ENCODE peak calls at places on chromosomes 2 and 18, in seven cellular contexts. K, R, A, I, L, Y and Z are unnamed samples.

GRCh38 chr18:12296087-12296403 is 12.0 kb upstream of the TUBB6 start:
- DNase-seq in K (no peak), R (no peak), A (no peak), I (no peak), L (no peak), Y (no peak), Z (no peak)

GRCh38 chr18:51890762-51891161 is 449.2 kb upstream of the DCC start:
- DNase-seq in K (peak; percentile 88), R (no peak), A (no peak), I (no peak), L (no peak), Y (no peak), Z (peak; percentile 82)

GRCh38 chr18:79395761-79396404 is at the start of gene NFATC1:
- DNase-seq in K (peak; percentile 28), R (peak; percentile 53), A (peak; percentile 92), I (peak; percentile 81), L (peak; percentile 84), Y (peak; percentile 85), Z (no peak)

GRCh38 chr2:197306691-197307030 is 3.9 kb downstream of the ANKRD44 start:
- DNase-seq in K (peak; percentile 60), R (no peak), A (peak; percentile 64), I (no peak), L (no peak), Y (no peak), Z (peak; percentile 66)

GRCh38 chr2:98656800-98657199 is 48.4 kb downstream of the UNC50 start:
- DNase-seq in K (no peak), R (peak; percentile 33), A (peak; percentile 29), I (no peak), L (no peak), Y (no peak), Z (no peak)

GRCh38 chr18:78875268-78875997 is 104.2 kb upstream of the SALL3 start:
- DNase-seq in K (peak; percentile 10), R (no peak), A (peak; percentile 62), I (peak; percentile 59), L (no peak), Y (no peak), Z (no peak)

GRCh38 chr2:144230452-144231085 is 289.4 kb downstream of the ZEB2 start:
- DNase-seq in K (no peak), R (no peak), A (peak; percentile 7), I (no peak), L (no peak), Y (no peak), Z (no peak)

GRCh38 chr2:224333631-224334030 is 68.3 kb downstream of the FAM124B start:
- DNase-seq in K (no peak), R (no peak), A (no peak), I (no peak), L (no peak), Y (no peak), Z (no peak)

GRCh38 chr2:56382466-56382865 is 198.7 kb downstream of the CCDC85A start:
- DNase-seq in K (no peak), R (no peak), A (no peak), I (no peak), L (no peak), Y (no peak), Z (no peak)

GRCh38 chr18:58671941-58672565 is 788 bp downstream of the MALT1 start:
- DNase-seq in K (peak; percentile 43), R (no peak), A (peak; percentile 52), I (no peak), L (no peak), Y (no peak), Z (no peak)

GRCh38 chr2:112791693-112792230 is 7.5 kb upstream of the IL1A start:
- DNase-seq in K (no peak), R (no peak), A (no peak), I (no peak), L (no peak), Y (no peak), Z (no peak)

GRCh38 chr2:179771791-179772190 is 89.6 kb downstream of the ZNF385B start:
- DNase-seq in K (no peak), R (no peak), A (no peak), I (no peak), L (no peak), Y (no peak), Z (no peak)

GRCh38 chr2:14632133-14632936 is at the start of gene LRATD1:
- DNase-seq in K (peak; percentile 92), R (no peak), A (no peak), I (peak; percentile 90), L (peak; percentile 88), Y (peak; percentile 91), Z (peak; percentile 80)

GRCh38 chr2:10317646-10318045 is 14.9 kb downstream of the HPCAL1 start:
- DNase-seq in K (no peak), R (no peak), A (no peak), I (no peak), L (no peak), Y (no peak), Z (no peak)

GRCh38 chr2:174191342-174191886 is 56.9 kb downstream of the OLA1 start:
- DNase-seq in K (no peak), R (no peak), A (no peak), I (no peak), L (no peak), Y (no peak), Z (no peak)

GRCh38 chr2:45028276-45028675 is 19.0 kb upstream of the SIX2 start:
- DNase-seq in K (no peak), R (no peak), A (no peak), I (no peak), L (no peak), Y (no peak), Z (no peak)

GRCh38 chr2:197212344-197213262 is 98.0 kb downstream of the ANKRD44 start:
- DNase-seq in K (no peak), R (no peak), A (peak; percentile 38), I (no peak), L (no peak), Y (no peak), Z (no peak)

GRCh38 chr2:172038604-172039003 is 38.9 kb downstream of the METAP1D start:
- DNase-seq in K (peak; percentile 79), R (no peak), A (no peak), I (no peak), L (no peak), Y (no peak), Z (no peak)

GRCh38 chr2:133602538-133602937 is 34.3 kb upstream of the NCKAP5 start:
- DNase-seq in K (no peak), R (no peak), A (no peak), I (no peak), L (no peak), Y (no peak), Z (no peak)

GRCh38 chr2:100856732-100857131 is 36.8 kb downstream of the NPAS2 start:
- DNase-seq in K (no peak), R (no peak), A (no peak), I (no peak), L (no peak), Y (no peak), Z (no peak)

GRCh38 chr18:812123-812672 is at the start of gene YES1:
- DNase-seq in K (peak; percentile 76), R (peak; percentile 78), A (peak; percentile 73), I (peak; percentile 92), L (peak; percentile 88), Y (peak; percentile 85), Z (peak; percentile 30)

GRCh38 chr2:217370391-217370790 is 510.5 kb upstream of the TNP1 start:
- DNase-seq in K (no peak), R (no peak), A (peak; percentile 6), I (no peak), L (no peak), Y (no peak), Z (no peak)

GRCh38 chr18:61829108-61829507 is 63.7 kb downstream of the RNF152 start:
- DNase-seq in K (no peak), R (no peak), A (no peak), I (no peak), L (no peak), Y (no peak), Z (no peak)

GRCh38 chr2:139366659-139367058 is 586.5 kb upstream of the NXPH2 start:
- DNase-seq in K (peak; percentile 63), R (no peak), A (no peak), I (no peak), L (no peak), Y (no peak), Z (peak; percentile 48)

GRCh38 chr18:23761941-23762340 is 72.7 kb downstream of the LAMA3 start:
- DNase-seq in K (no peak), R (no peak), A (no peak), I (no peak), L (no peak), Y (no peak), Z (peak; percentile 4)

GRCh38 chr2:101114815-101115214 is 36.4 kb downstream of the TBC1D8 start:
- DNase-seq in K (no peak), R (no peak), A (no peak), I (no peak), L (no peak), Y (no peak), Z (no peak)

GRCh38 chr2:28394331-28394877 is 1.7 kb downstream of the FOSL2 start:
- DNase-seq in K (no peak), R (no peak), A (peak; percentile 39), I (no peak), L (no peak), Y (no peak), Z (peak; percentile 1)

GRCh38 chr2:20326163-20326780 is 24.4 kb downstream of the PUM2 start:
- DNase-seq in K (peak; percentile 60), R (no peak), A (peak; percentile 70), I (peak; percentile 59), L (no peak), Y (no peak), Z (peak; percentile 1)